ENCODE peak calls at places on chromosomes 13 and 19, in six cellular contexts. I is transverse colon, P is stomach, O is fibroblast of mammary gland, N is tibial nerve, R is fibroblast of lung. Y is an unnamed sample.

GRCh38 chr13:64311948-64312347 is 2896.3 kb upstream of the PCDH20 start:
- DNase-seq in I (no peak), P (no peak), O (no peak), N (no peak), R (no peak), Y (no peak)

GRCh38 chr13:33678084-33678483 is 139.9 kb upstream of the RFC3 start:
- DNase-seq in I (no peak), P (no peak), O (no peak), N (no peak), R (no peak), Y (no peak)

GRCh38 chr19:7293795-7294570 is at the start of gene INSR:
- DNase-seq in I (peak), P (peak), O (peak), N (peak), R (peak), Y (peak)

GRCh38 chr13:48978942-48979601 is 3.4 kb downstream of the FNDC3A start:
- DNase-seq in I (no peak), P (no peak), O (no peak), N (no peak), R (peak), Y (no peak)

GRCh38 chr19:16541526-16542044 is 652 bp downstream of the CHERP start:
- DNase-seq in I (no peak), P (no peak), O (peak), N (no peak), R (no peak), Y (no peak)

GRCh38 chr19:38538793-38539528 is 78.8 kb downstream of the MAP4K1 start:
- DNase-seq in I (no peak), P (no peak), O (no peak), N (no peak), R (peak), Y (no peak)

GRCh38 chr13:84658881-84659661 is 776.8 kb upstream of the SLITRK1 start:
- DNase-seq in I (no peak), P (no peak), O (peak), N (no peak), R (peak), Y (no peak)

GRCh38 chr13:75920536-75920935 is 284.4 kb downstream of the LMO7 start:
- DNase-seq in I (no peak), P (no peak), O (no peak), N (no peak), R (no peak), Y (no peak)

GRCh38 chr13:59360916-59361315 is 802.8 kb downstream of the DIAPH3 start:
- DNase-seq in I (no peak), P (no peak), O (no peak), N (no peak), R (no peak), Y (no peak)

GRCh38 chr13:111926501-111927180 is 140.3 kb upstream of the SOX1 start:
- DNase-seq in I (no peak), P (peak), O (no peak), N (no peak), R (no peak), Y (no peak)

GRCh38 chr13:98480915-98481510 is 95.9 kb downstream of the STK24 start:
- DNase-seq in I (peak), P (no peak), O (peak), N (no peak), R (peak), Y (peak)

GRCh38 chr13:74006666-74007065 is 127.5 kb downstream of the KLF12 start:
- DNase-seq in I (no peak), P (no peak), O (no peak), N (no peak), R (no peak), Y (no peak)

GRCh38 chr19:3606174-3606689 is 443 bp downstream of the TBXA2R start:
- DNase-seq in I (peak), P (peak), O (no peak), N (no peak), R (no peak), Y (no peak)

GRCh38 chr13:35479223-35479536 is 2.7 kb upstream of the MAB21L1 start:
- DNase-seq in I (no peak), P (no peak), O (peak), N (no peak), R (no peak), Y (no peak)

GRCh38 chr19:10603873-10604459 is 16.9 kb upstream of the AP1M2 start:
- DNase-seq in I (peak), P (peak), O (peak), N (peak), R (no peak), Y (peak)

GRCh38 chr19:16070366-16070990 is 5.8 kb upstream of the TPM4 start:
- DNase-seq in I (peak), P (peak), O (no peak), N (no peak), R (no peak), Y (peak)

GRCh38 chr19:8575467-8575997 is 1.7 kb downstream of the MYO1F start:
- DNase-seq in I (peak), P (no peak), O (peak), N (no peak), R (peak), Y (no peak)

DNA sequence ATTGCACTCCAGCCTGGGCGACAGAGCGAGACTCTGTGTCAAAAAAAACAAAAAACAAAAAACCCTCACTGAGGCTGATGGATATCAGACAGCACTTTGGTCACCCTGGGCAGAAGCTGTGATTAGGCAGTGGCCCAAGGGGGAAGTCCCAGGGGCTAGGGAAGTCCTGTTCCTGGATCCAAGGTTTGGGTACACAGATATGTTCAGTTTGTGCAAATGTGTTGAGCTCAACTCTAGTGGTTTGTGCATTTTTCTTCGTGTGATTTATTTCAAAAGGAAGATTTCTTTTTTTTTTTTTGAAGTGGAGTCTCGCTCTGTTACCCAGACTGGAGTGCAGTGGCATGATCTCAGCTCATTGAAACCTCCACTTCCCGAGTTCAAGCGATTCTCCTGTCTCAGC is 12.3 kb downstream of the MEF2B start:
- DNase-seq in I (no peak), P (no peak), O (no peak), N (no peak), R (no peak), Y (no peak)
- TF ChIP-seq CTCF in I (no peak), P (no peak), O (no peak), N (no peak), R (no peak), Y (no peak)

GRCh38 chr19:35090160-35090794 is 25.3 kb upstream of the FXYD3 start:
- DNase-seq in I (peak), P (peak), O (peak), N (peak), R (peak), Y (peak)

GRCh38 chr19:35086455-35086854 is 29.2 kb upstream of the FXYD3 start:
- DNase-seq in I (no peak), P (no peak), O (no peak), N (no peak), R (no peak), Y (no peak)

GRCh38 chr19:35089554-35089953 is 26.1 kb upstream of the FXYD3 start:
- DNase-seq in I (no peak), P (no peak), O (no peak), N (no peak), R (no peak), Y (no peak)

GRCh38 chr19:35087393-35087792 is 28.2 kb upstream of the FXYD3 start:
- DNase-seq in I (no peak), P (no peak), O (no peak), N (no peak), R (no peak), Y (no peak)

DNA sequence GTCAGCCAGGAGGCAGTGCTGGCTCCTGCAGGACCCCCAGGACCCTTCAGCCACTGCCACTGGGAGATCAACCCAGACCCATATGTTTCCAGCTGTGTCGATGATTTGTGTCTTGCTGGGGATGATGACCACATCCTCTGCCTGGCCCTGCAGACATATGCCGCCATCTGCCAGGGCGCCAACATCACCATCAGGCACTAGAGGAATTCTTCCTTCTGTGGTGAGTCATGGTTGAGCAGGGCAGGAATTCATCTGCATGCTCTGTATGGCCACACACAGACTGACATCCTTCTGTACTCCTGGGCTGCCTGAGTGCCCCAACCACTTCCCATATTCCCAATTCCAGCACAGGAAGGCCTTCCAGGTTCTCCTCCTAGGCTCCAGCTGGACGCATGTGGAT is 27.1 kb upstream of the FXYD3 start:
- DNase-seq in I (no peak), P (no peak), O (peak), N (no peak), R (peak), Y (no peak)
- TF ChIP-seq CTCF in I (no peak), P (no peak), O (no peak), N (no peak), R (no peak), Y (no peak)

DNA sequence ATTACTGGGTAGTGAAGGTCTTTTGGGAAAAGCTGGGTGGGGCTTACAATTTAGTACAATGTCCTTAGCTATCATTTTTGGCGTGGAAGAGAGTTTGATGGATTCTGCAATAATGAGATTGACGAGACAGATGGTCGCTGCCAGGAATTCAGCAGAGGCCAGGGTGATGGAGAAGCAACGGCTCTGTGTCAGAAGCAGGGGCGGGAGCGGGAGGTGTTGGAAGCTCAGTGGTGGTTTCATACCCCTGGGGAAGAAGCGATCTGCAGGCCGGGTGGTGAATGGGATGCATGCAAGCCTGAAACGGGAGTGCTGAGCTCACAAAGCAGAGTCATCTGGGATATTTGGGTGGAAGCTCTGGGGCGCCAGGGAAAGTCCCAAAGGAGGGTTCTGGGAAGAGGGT is 370.8 kb downstream of the ZNF536 start:
- DNase-seq in I (no peak), P (no peak), O (no peak), N (no peak), R (no peak), Y (no peak)
- TF ChIP-seq CTCF in I (no peak), P (no peak), O (no peak), N (no peak), R (no peak), Y (no peak)

DNA sequence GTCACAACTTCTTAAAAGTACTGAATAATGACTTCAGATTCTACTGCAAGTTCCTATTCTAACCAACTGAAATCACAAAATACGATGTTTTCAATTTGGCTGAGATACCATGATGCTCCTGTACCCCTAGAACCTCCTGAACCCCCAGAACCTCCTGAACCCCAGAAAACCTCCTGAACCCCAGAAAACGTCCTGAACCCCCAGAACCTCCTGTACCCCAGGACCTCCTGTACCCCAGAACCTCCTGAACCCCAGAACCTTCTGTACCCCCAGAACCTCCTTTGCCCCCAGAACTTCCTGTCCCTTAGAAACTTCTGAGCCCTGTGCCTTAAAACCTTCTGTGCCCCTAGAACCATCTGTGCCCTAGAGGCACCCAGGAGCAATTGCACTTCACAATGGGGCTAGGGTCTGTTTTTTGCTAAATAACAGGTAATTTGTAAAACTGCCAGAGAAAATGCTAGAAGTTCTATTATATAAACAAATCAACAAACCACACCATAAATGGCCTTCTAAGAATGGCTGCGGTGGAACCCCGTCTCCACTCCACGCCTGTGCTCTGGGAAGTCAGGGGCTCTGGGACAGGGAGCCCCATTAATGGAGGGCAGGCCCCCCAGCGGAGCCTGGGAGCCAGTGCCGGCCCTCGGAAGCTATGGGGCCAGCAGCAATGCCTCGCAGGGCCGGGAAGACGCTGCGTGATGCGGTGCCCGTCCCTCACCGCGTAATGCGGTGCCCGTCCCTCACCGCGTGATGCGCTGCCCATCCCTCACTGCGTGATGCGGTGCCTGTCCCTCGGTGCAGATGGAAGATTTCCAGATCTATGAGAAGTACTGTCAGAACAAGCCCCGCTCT is 21.3 kb upstream of the F7 start:
- DNase-seq in I (no peak), P (no peak), O (no peak), N (no peak), R (no peak), Y (no peak)
- TF ChIP-seq CTCF in I (no peak), P (no peak), O (no peak), N (no peak), R (peak), Y (no peak)

DNA sequence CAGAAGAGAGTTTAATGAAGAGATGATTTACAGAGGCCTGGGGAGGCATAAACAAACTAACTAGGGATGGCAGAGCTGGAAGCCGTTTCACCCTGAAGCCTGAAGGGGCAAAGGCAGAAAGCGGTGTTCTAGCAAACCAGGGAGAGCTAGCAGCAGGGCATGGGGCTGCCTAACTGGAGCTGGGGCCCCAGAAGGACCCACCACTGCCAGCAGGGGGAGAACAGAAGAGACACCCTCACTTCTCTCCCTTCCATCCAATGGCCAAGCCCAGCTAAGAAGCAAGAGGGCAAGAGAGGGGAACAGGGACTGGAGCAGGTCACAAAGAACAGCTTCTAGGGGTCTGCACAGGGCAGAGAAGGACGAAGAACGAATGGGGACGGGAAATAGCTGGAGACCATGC is 195.5 kb downstream of the KATNAL1 start:
- DNase-seq in I (no peak), P (no peak), O (no peak), N (no peak), R (no peak), Y (peak)
- TF ChIP-seq CTCF in I (no peak), P (no peak), O (peak), N (no peak), R (peak), Y (no peak)

GRCh38 chr19:58218899-58219298 is 9.8 kb upstream of the ZNF544 start:
- DNase-seq in I (no peak), P (no peak), O (peak), N (no peak), R (no peak), Y (no peak)
- TF ChIP-seq CTCF in I (no peak), P (no peak), O (peak), N (no peak), R (peak), Y (peak)

DNA sequence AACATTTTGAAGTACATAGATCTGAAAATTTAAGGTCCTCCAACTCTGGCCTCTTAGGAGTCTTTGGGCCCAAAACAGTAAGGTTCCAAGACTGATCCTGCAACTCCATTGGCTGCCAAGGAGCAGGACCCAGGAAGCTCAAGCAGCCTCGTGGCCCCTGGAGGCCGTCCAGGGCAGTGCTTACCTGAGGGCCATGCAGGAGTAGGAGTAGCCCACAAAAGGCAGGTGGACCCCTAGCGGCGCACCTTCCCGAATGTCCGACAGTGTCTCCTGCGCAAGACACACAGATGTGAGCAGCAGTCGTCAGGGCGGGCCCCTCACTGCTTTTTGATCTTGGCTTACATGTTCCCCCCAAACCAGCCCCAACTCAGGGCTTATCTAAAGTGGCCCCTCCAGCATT is 5.7 kb upstream of the SIX5 start:
- DNase-seq in I (peak), P (no peak), O (no peak), N (no peak), R (no peak), Y (no peak)
- TF ChIP-seq CTCF in I (peak), P (no peak), O (no peak), N (no peak), R (no peak), Y (no peak)